ENCODE peak calls at places on chromosomes 7 and 10, in four cellular contexts. P is breast epithelium, C is A549, T is H54. B is an unnamed sample.

GRCh38 chr10:59967079-59967478 is 60.7 kb upstream of the CCDC6 start:
- DNase-seq in P (no peak), C (no peak), T (no peak), B (peak)

GRCh38 chr7:112001089-112001826 is 204.9 kb downstream of the DOCK4 start:
- DNase-seq in P (no peak), C (peak), T (no peak), B (no peak)

GRCh38 chr10:30092151-30092790 is 32.9 kb upstream of the JCAD start:
- DNase-seq in P (no peak), C (no peak), T (peak), B (no peak)

GRCh38 chr7:29871787-29872398 is 65.6 kb downstream of the WIPF3 start:
- DNase-seq in P (no peak), C (no peak), T (no peak), B (no peak)

GRCh38 chr7:99997545-99998137 is 17.8 kb upstream of the ZKSCAN1 start:
- DNase-seq in P (peak), C (no peak), T (no peak), B (no peak)

GRCh38 chr7:23628370-23628769 is 31.2 kb downstream of the CCDC126 start:
- DNase-seq in P (no peak), C (no peak), T (no peak), B (no peak)

GRCh38 chr10:101939273-101939635 is 95.7 kb upstream of the KCNIP2 start:
- DNase-seq in P (no peak), C (peak), T (no peak), B (peak)

GRCh38 chr7:44962483-44963251 is 16.1 kb downstream of the MYO1G start:
- DNase-seq in P (no peak), C (no peak), T (no peak), B (no peak)

GRCh38 chr7:27689045-27689877 is 26.6 kb upstream of the HIBADH start:
- DNase-seq in P (no peak), C (no peak), T (no peak), B (peak)

B was measured in PC-9.